ENCODE peak calls at places on chromosome 4, in ten cellular contexts. N is T-cell; J is hypothalamus; I is NCI-H510A; A is NCI-H1105; X is suprapubic skin; T is kidney; S is T47D; U is HFF-Myc; E is effector CD4-positive, alpha-beta T cell. K is an unnamed sample.

GRCh38 chr4:8740666-8741395 is 130.8 kb downstream of the HMX1 start:
- DNase-seq in N (no peak), J (no peak), I (no peak), A (no peak), X (peak), T (no peak), S (no peak), U (no peak), E (no peak), K (no peak)

GRCh38 chr4:183905081-183905592 is at the start of gene STOX2:
- DNase-seq in N (peak), J (peak), I (peak), A (no peak), X (peak), T (peak), S (no peak), U (no peak), E (no peak), K (no peak)

GRCh38 chr4:83282049-83282535 is 2.5 kb downstream of the COQ2 start:
- DNase-seq in N (peak), J (no peak), I (no peak), A (peak), X (no peak), T (no peak), S (peak), U (no peak), E (peak), K (no peak)

GRCh38 chr4:181753189-181753588 is 490.0 kb upstream of the TENM3 start:
- DNase-seq in N (no peak), J (no peak), I (no peak), A (no peak), X (no peak), T (no peak), S (no peak), U (no peak), E (no peak), K (no peak)

GRCh38 chr4:15659768-15660394 is 4.7 kb upstream of the FBXL5 start:
- DNase-seq in N (no peak), J (no peak), I (no peak), A (no peak), X (no peak), T (no peak), S (no peak), U (no peak), E (no peak), K (peak)

GRCh38 chr4:11842620-11843263 is 414.0 kb upstream of the HS3ST1 start:
- DNase-seq in N (no peak), J (no peak), I (peak), A (no peak), X (no peak), T (no peak), S (no peak), U (no peak), E (no peak), K (no peak)

GRCh38 chr4:86919824-86920223 is 15.0 kb upstream of the AFF1 start:
- DNase-seq in N (no peak), J (no peak), I (no peak), A (no peak), X (no peak), T (no peak), S (no peak), U (no peak), E (no peak), K (no peak)

GRCh38 chr4:128255906-128256305 is 31.7 kb downstream of the PGRMC2 start:
- DNase-seq in N (no peak), J (no peak), I (no peak), A (no peak), X (no peak), T (no peak), S (no peak), U (no peak), E (no peak), K (no peak)

GRCh38 chr4:2923141-2923551 is 40.1 kb downstream of the NOP14 start:
- DNase-seq in N (peak), J (no peak), I (no peak), A (no peak), X (peak), T (peak), S (no peak), U (no peak), E (no peak), K (no peak)

GRCh38 chr4:55932489-55932888 is 16.3 kb upstream of the CEP135 start:
- DNase-seq in N (no peak), J (no peak), I (no peak), A (no peak), X (no peak), T (no peak), S (no peak), U (no peak), E (no peak), K (no peak)

GRCh38 chr4:98657531-98658286 is 702 bp downstream of the TSPAN5 start:
- DNase-seq in N (peak), J (peak), I (peak), A (peak), X (no peak), T (peak), S (peak), U (no peak), E (no peak), K (no peak)

GRCh38 chr4:109302366-109303140 is at the start of gene COL25A1:
- DNase-seq in N (peak), J (peak), I (peak), A (peak), X (no peak), T (peak), S (no peak), U (no peak), E (peak), K (no peak)

GRCh38 chr4:139819082-139819481 is 153.5 kb downstream of the MGST2 start:
- DNase-seq in N (no peak), J (no peak), I (no peak), A (no peak), X (no peak), T (no peak), S (no peak), U (no peak), E (no peak), K (no peak)